ENCODE peak calls at places on chromosomes 1 and 21, in four cellular contexts. O is choroid plexus epithelial cell; D is CD8-positive, alpha-beta T cell; R is epithelial cell of esophagus. A is an unnamed sample.

GRCh38 chr1:59107516-59107915 is 189.4 kb upstream of the FGGY start:
- DNase-seq in O (no peak), D (no peak), R (peak), A (peak)

GRCh38 chr1:236890152-236891056 is 95.3 kb downstream of the MTR start:
- DNase-seq in O (no peak), D (no peak), R (no peak), A (no peak)

GRCh38 chr1:31795801-31796621 is 19.8 kb downstream of the SPOCD1 start:
- DNase-seq in O (peak), D (no peak), R (peak), A (peak)

GRCh38 chr1:85201340-85202091 is 700 bp upstream of the SYDE2 start:
- DNase-seq in O (peak), D (peak), R (peak), A (peak)

GRCh38 chr1:85157436-85157835 is 43.4 kb downstream of the SYDE2 start:
- DNase-seq in O (no peak), D (no peak), R (no peak), A (no peak)

GRCh38 chr1:181113061-181113695 is 24.7 kb downstream of the IER5 start:
- DNase-seq in O (peak), D (no peak), R (peak), A (no peak)

GRCh38 chr1:12109901-12110300 is 46.8 kb downstream of the TNFRSF8 start:
- DNase-seq in O (no peak), D (no peak), R (no peak), A (no peak)

GRCh38 chr1:229148041-229148671 is 122.8 kb upstream of the RAB4A start:
- DNase-seq in O (peak), D (no peak), R (no peak), A (no peak)

GRCh38 chr1:225919906-225920305 is 4.1 kb downstream of the PYCR2 start:
- DNase-seq in O (peak), D (no peak), R (peak), A (peak)

GRCh38 chr1:240737268-240737667 is 125.3 kb upstream of the GREM2 start:
- DNase-seq in O (no peak), D (no peak), R (no peak), A (peak)

GRCh38 chr1:1577367-1578011 is 2.8 kb upstream of the SSU72 start:
- DNase-seq in O (no peak), D (no peak), R (no peak), A (no peak)

GRCh38 chr1:161502641-161503393 is 2.4 kb upstream of the FCGR2A start:
- DNase-seq in O (peak), D (no peak), R (no peak), A (peak)

GRCh38 chr1:76040327-76040868 is 34.1 kb upstream of the ST6GALNAC3 start:
- DNase-seq in O (peak), D (no peak), R (no peak), A (no peak)

GRCh38 chr1:227778401-227778947 is 37.0 kb upstream of the PRSS38 start:
- DNase-seq in O (no peak), D (no peak), R (no peak), A (peak)

GRCh38 chr1:86687595-86687994 is 16.8 kb upstream of the SH3GLB1 start:
- DNase-seq in O (peak), D (no peak), R (peak), A (no peak)

GRCh38 chr1:111140680-111140967 is 601 bp downstream of the CEPT1 start:
- DNase-seq in O (peak), D (no peak), R (peak), A (peak)

GRCh38 chr1:1907098-1907736 is 7.8 kb upstream of the CALML6 start:
- DNase-seq in O (no peak), D (no peak), R (peak), A (peak)

GRCh38 chr1:24870551-24871195 is 59.4 kb downstream of the RUNX3 start:
- DNase-seq in O (no peak), D (peak), R (no peak), A (no peak)

GRCh38 chr1:91699339-91699970 is 186.5 kb downstream of the TGFBR3 start:
- DNase-seq in O (peak), D (no peak), R (no peak), A (peak)

GRCh38 chr1:208126108-208126507 is 118.1 kb downstream of the PLXNA2 start:
- DNase-seq in O (no peak), D (no peak), R (no peak), A (no peak)

GRCh38 chr1:228210076-228210651 is 2.3 kb downstream of the OBSCN start:
- DNase-seq in O (no peak), D (no peak), R (peak), A (no peak)

GRCh38 chr1:40081874-40082273 is 15.2 kb downstream of the PPT1 start:
- DNase-seq in O (no peak), D (no peak), R (no peak), A (no peak)

GRCh38 chr1:165352442-165353293 is 3.8 kb downstream of the LMX1A start:
- DNase-seq in O (no peak), D (no peak), R (no peak), A (no peak)

GRCh38 chr1:27017206-27017605 is 4.6 kb upstream of the TENT5B start:
- DNase-seq in O (no peak), D (no peak), R (no peak), A (no peak)

GRCh38 chr1:153880962-153881361 is 41.8 kb downstream of the GATAD2B start:
- DNase-seq in O (peak), D (peak), R (peak), A (peak)

GRCh38 chr1:229271448-229272120 is 673 bp downstream of the RAB4A start:
- DNase-seq in O (peak), D (peak), R (peak), A (peak)

GRCh38 chr1:2274968-2275475 is 46.9 kb downstream of the SKI start:
- DNase-seq in O (peak), D (no peak), R (no peak), A (no peak)

GRCh38 chr1:218812360-218812759 is 361.3 kb upstream of the LYPLAL1 start:
- DNase-seq in O (no peak), D (no peak), R (no peak), A (no peak)
- TF ChIP-seq CTCF in O (no peak), D (no peak), R (no peak), A (no peak)

DNA sequence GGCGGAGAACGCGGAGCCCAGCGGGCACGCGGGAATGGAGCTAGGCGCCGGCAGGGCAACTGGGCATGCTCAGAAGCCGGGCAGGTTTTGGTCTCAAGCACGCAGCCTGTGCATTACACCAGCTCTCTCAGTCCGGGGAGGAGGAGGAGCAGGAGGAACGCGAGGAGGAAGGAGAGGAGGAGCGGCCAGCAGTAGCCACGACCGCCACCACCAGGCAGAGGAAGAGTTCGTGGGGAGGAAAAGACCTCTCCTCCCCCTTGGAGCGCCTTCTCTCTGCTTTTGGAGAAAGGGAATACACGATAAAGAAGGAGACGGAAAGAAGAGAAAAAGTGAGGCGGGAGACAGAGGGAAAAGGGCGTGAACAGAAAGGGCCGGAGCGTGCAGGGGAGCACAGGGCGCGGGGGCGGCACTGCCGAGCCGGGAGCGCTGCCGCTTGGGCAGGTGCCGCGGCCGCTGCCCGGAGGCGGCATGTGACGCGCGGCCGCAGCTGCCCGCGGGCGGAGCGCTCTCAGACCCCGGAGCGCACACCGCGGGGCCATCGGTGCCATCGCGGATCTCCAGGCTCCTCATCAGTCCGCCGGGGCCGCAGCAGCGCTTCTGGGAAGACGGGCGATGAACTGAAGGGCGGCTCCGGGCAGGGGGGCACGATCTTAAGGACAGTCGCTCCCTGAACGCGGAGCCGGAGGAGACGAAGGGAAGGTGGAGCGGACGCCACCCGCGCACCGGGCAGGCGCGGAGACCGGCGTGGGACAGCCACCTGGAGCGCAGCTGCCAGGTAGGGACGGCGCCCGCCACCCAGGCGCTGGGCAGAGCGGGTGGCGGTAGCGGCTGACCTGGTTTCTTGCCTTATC is at the start of gene CHRM3:
- DNase-seq in O (no peak), D (no peak), R (peak), A (no peak)
- TF ChIP-seq CTCF in O (no peak), D (no peak), R (no peak), A (no peak)

GRCh38 chr1:172429324-172430127 is 9.0 kb downstream of the C1orf105 start:
- DNase-seq in O (peak), D (peak), R (peak), A (peak)
- TF ChIP-seq CTCF in O (peak), D (peak), R (peak), A (peak)

GRCh38 chr21:35256468-35256988 is 207.4 kb upstream of the RUNX1 start:
- DNase-seq in O (peak), D (no peak), R (peak), A (peak)
- TF ChIP-seq CTCF in O (peak), D (no peak), R (peak), A (peak)

DNA sequence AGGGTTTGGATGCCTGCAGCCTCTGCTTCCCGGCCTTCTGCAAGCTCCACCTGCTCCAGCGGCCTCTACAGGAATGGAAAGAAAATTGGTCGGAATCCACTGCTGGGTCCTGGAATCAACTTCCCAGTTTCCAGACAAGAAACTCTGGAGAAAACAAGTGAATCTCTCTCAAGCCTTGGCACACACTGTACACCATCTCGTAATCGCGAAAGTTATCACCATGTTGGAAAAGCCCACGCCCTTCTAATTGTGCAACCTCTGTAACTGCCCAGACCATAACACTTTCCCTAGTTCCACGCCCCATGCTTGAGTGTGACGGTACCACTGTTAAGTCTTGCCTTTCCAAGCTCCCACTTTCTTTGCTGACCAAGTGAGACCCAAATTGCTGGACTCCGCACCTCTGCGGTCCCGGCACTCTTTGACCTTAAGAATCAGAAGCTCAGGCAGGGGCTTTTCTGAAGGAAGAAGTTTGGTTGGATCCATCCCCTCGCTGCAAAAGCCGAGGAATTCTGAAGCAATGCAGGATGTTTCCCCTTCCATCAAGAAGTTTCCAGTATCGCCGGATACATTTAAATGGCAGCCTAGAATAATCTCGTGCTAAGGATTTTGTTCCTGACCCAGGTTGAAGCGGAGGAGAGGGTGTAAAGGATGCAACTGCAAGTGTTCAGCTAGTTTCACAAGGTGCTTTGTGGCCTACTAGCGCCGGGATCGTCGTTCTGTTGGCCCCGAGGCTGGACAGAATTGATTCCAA is 6.2 kb downstream of the NR5A2 start:
- DNase-seq in O (no peak), D (no peak), R (peak), A (no peak)
- TF ChIP-seq CTCF in O (peak), D (no peak), R (peak), A (peak)

GRCh38 chr1:22863766-22864165 is 108.9 kb downstream of the LACTBL1 start:
- DNase-seq in O (no peak), D (no peak), R (no peak), A (no peak)
- TF ChIP-seq CTCF in O (no peak), D (no peak), R (no peak), A (no peak)